ENCODE peak calls at places on chromosomes 11 and 22, in five cellular contexts. I is uterus; Z is effector memory CD4-positive, alpha-beta T cell; A is HAP-1; E is psoas muscle. V is an unnamed sample.
A peak's percentile ranks its signal among the peaks of the same experiment; 100 is the strongest.

GRCh38 chr22:21998595-21999247 is 16.1 kb upstream of the TOP3B start:
- DNase-seq in I (no peak), Z (no peak), A (no peak), E (no peak), V (no peak)

GRCh38 chr11:28539239-28540025 is 431.2 kb downstream of the METTL15 start:
- DNase-seq in I (no peak), Z (no peak), A (no peak), E (no peak), V (no peak)

GRCh38 chr11:34179026-34179675 is 73.7 kb downstream of the NAT10 start:
- DNase-seq in I (no peak), Z (no peak), A (no peak), E (no peak), V (no peak)

GRCh38 chr22:43297246-43298061 is 45.7 kb downstream of the SCUBE1 start:
- DNase-seq in I (no peak), Z (no peak), A (no peak), E (peak; percentile 31), V (no peak)

GRCh38 chr11:64791781-64792291 is 11.2 kb downstream of the MAP4K2 start:
- DNase-seq in I (no peak), Z (no peak), A (no peak), E (no peak), V (no peak)

GRCh38 chr11:72493426-72494108 is 59.2 kb upstream of the CLPB start:
- DNase-seq in I (no peak), Z (no peak), A (no peak), E (no peak), V (no peak)

GRCh38 chr11:1107316-1108245 is 32.9 kb downstream of the MUC2 start:
- DNase-seq in I (no peak), Z (no peak), A (no peak), E (no peak), V (no peak)

GRCh38 chr22:44224166-44224565 is 43.4 kb downstream of the PARVG start:
- DNase-seq in I (no peak), Z (no peak), A (no peak), E (no peak), V (no peak)

GRCh38 chr22:27885977-27886842 is 32.8 kb downstream of the PITPNB start:
- DNase-seq in I (peak; percentile 57), Z (peak; percentile 19), A (peak; percentile 42), E (no peak), V (no peak)

GRCh38 chr11:113023228-113023627 is 62.0 kb downstream of the NCAM1 start:
- DNase-seq in I (no peak), Z (no peak), A (no peak), E (no peak), V (no peak)

DNA sequence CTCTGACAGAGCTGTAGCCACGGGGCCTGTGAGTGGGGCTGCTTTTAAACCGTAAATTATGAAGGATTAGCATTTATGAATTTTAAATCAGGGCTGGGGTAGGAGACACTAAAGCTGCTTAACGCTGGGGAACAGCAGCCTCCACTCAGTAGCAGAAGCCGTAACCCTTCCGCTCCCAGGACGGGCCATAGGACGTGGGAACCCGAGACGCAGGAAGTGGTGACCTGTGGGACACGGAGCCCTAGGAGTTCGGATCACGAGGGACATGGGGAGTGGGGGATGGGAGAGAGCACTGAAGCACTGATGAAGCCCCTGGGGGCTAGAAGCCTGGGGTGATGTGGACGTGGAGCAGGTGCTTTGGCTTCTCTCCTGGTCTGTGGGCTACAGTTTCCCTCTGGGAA is 66.3 kb upstream of the LMO1 start:
- DNase-seq in I (no peak), Z (no peak), A (peak; percentile 74), E (no peak), V (no peak)
- H3K4me1 ChIP-seq in I (no peaks in the 10 kb centered on the region), Z (no peaks in the 10 kb centered on the region), A (peaks cover 43% of the 10 kb centered on the region), E (peaks cover 6% of the 10 kb centered on the region), V (peaks cover 3% of the 10 kb centered on the region)

DNA sequence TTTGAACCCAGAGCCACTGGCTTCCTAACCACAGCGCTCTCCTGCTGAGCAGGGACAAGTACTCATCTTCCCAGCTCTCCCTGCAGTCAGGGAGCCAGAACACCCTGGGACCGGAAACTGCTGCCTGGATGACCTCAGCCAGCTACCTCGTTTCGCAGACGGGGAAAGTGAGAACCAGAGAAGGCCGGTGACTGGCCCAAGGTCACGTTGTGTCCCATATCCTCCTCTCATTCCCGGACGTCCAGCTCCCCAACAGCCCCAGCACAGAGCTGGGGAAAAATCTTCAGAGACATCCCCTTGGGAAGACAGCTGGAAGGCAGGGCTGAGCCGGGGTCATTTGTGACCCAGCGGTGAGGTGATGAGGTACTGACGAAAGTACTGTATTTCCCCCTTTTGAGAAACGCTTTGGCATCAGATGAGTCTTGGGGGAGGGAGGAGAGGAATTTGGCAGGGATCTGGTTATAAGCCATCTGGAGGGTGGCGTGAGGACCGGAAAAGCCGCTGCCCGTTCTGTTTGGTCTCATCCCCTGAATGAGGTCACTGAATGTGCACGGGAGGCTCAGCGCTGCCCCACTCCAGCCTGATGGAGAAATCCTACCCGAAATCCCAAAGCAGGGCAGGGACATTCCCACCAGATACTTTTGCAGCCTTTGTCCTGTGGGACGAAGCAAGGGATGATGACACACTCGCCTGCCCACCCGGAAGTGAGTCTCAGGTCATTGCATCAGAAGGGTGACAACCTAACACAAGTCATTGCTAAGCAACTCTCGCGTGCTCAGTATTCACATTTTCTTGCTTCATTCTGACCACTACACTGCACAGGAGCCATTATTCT is 41.1 kb downstream of the LIF start:
- DNase-seq in I (peak; percentile 72), Z (no peak), A (no peak), E (peak; percentile 76), V (no peak)
- H3K4me1 ChIP-seq in I (peaks cover 17% of the 10 kb centered on the region), Z (no peaks in the 10 kb centered on the region), A (no peaks in the 10 kb centered on the region), E (no peaks in the 10 kb centered on the region), V (peaks cover 1% of the 10 kb centered on the region)

GRCh38 chr22:45969414-45969799 is 7.6 kb downstream of the WNT7B start:
- DNase-seq in I (no peak), Z (no peak), A (no peak), E (no peak), V (no peak)

GRCh38 chr22:45966892-45967365 is 10.0 kb downstream of the WNT7B start:
- DNase-seq in I (no peak), Z (no peak), A (no peak), E (no peak), V (no peak)

GRCh38 chr22:45969801-45970464 is 7.0 kb downstream of the WNT7B start:
- DNase-seq in I (no peak), Z (no peak), A (no peak), E (no peak), V (no peak)

GRCh38 chr22:45968003-45968650 is 8.8 kb downstream of the WNT7B start:
- DNase-seq in I (no peak), Z (no peak), A (no peak), E (no peak), V (no peak)

GRCh38 chr22:45968751-45969413 is 8.1 kb downstream of the WNT7B start:
- DNase-seq in I (no peak), Z (no peak), A (no peak), E (no peak), V (no peak)
- H3K4me1 ChIP-seq in I (no peaks in the 10 kb centered on the region), Z (peaks cover 10% of the 10 kb centered on the region), A (no peaks in the 10 kb centered on the region), E (peaks cover 8% of the 10 kb centered on the region), V (peaks cover 6% of the 10 kb centered on the region)

GRCh38 chr11:16912607-16913006 is 101.6 kb downstream of the PLEKHA7 start:
- DNase-seq in I (no peak), Z (no peak), A (no peak), E (no peak), V (no peak)
- H3K4me1 ChIP-seq in I (no peaks in the 10 kb centered on the region), Z (no peaks in the 10 kb centered on the region), A (peaks cover 6% of the 10 kb centered on the region), E (no peaks in the 10 kb centered on the region), V (peaks cover 4% of the 10 kb centered on the region)